ENCODE peak calls at places on chromosomes 16 and 17, in seven cellular contexts. One of them, this sample, is unnamed.

GRCh38 chr17:69575346-69575761 is 160.9 kb downstream of the MAP2K6 start:
- DNase-seq in GM23248: peak; percentile 47
- DNase-seq in H1: no peak
- DNase-seq in endodermal cell: no peak
- DNase-seq in fibroblast of lung: peak; percentile 87
- DNase-seq in IMR-90: peak; percentile 87
- DNase-seq in HCT116: no peak
- DNase-seq in this sample: peak; percentile 79

GRCh38 chr16:25299792-25300590 is 42.3 kb upstream of the ZKSCAN2 start:
- DNase-seq in endodermal cell: no peak
- DNase-seq in HCT116: no peak
- DNase-seq in H1: no peak
- DNase-seq in GM23248: no peak
- DNase-seq in IMR-90: no peak
- DNase-seq in fibroblast of lung: no peak
- DNase-seq in this sample: no peak

GRCh38 chr17:75321506-75321905 is 32.3 kb upstream of the SLC25A19 start:
- DNase-seq in H1: no peak
- DNase-seq in endodermal cell: no peak
- DNase-seq in IMR-90: no peak
- DNase-seq in HCT116: no peak
- DNase-seq in GM23248: no peak
- DNase-seq in fibroblast of lung: no peak
- DNase-seq in this sample: no peak

GRCh38 chr16:65876200-65876498 is 490.3 kb upstream of the CDH5 start:
- DNase-seq in endodermal cell: no peak
- DNase-seq in IMR-90: peak; percentile 51
- DNase-seq in fibroblast of lung: no peak
- DNase-seq in GM23248: peak; percentile 84
- DNase-seq in HCT116: no peak
- DNase-seq in H1: no peak
- DNase-seq in this sample: no peak

GRCh38 chr17:59152925-59153324 is 2.1 kb downstream of the SKA2 start:
- DNase-seq in HCT116: no peak
- DNase-seq in fibroblast of lung: peak; percentile 12
- DNase-seq in GM23248: no peak
- DNase-seq in endodermal cell: no peak
- DNase-seq in H1: no peak
- DNase-seq in IMR-90: no peak
- DNase-seq in this sample: no peak

GRCh38 chr16:15485175-15485574 is 50.8 kb downstream of the BMERB1 start:
- DNase-seq in fibroblast of lung: no peak
- DNase-seq in endodermal cell: no peak
- DNase-seq in HCT116: no peak
- DNase-seq in GM23248: no peak
- DNase-seq in H1: no peak
- DNase-seq in IMR-90: no peak
- DNase-seq in this sample: no peak

GRCh38 chr17:76279742-76280287 is 14.7 kb downstream of the UBALD2 start:
- DNase-seq in H1: no peak
- DNase-seq in endodermal cell: no peak
- DNase-seq in fibroblast of lung: no peak
- DNase-seq in IMR-90: no peak
- DNase-seq in HCT116: no peak
- DNase-seq in GM23248: no peak
- DNase-seq in this sample: no peak

GRCh38 chr17:4559139-4559791 is 1.1 kb downstream of the GGT6 start:
- DNase-seq in IMR-90: no peak
- DNase-seq in H1: no peak
- DNase-seq in fibroblast of lung: no peak
- DNase-seq in endodermal cell: no peak
- DNase-seq in GM23248: no peak
- DNase-seq in HCT116: no peak
- DNase-seq in this sample: no peak

GRCh38 chr17:27321372-27321771 is 27.5 kb downstream of the WSB1 start:
- DNase-seq in IMR-90: no peak
- DNase-seq in H1: no peak
- DNase-seq in GM23248: no peak
- DNase-seq in HCT116: no peak
- DNase-seq in endodermal cell: no peak
- DNase-seq in fibroblast of lung: no peak
- DNase-seq in this sample: no peak

GRCh38 chr16:5884339-5884738 is 786.7 kb upstream of the EEF2KMT start:
- DNase-seq in IMR-90: no peak
- DNase-seq in fibroblast of lung: no peak
- DNase-seq in GM23248: no peak
- DNase-seq in HCT116: no peak
- DNase-seq in endodermal cell: no peak
- DNase-seq in H1: no peak
- DNase-seq in this sample: no peak

GRCh38 chr17:79053251-79053925 is 21.2 kb upstream of the ENGASE start:
- DNase-seq in IMR-90: peak; percentile 31
- DNase-seq in endodermal cell: no peak
- DNase-seq in fibroblast of lung: no peak
- DNase-seq in H1: no peak
- DNase-seq in GM23248: peak; percentile 56
- DNase-seq in HCT116: no peak
- DNase-seq in this sample: peak; percentile 19

GRCh38 chr17:57662644-57663308 is 82.3 kb downstream of the CCDC182 start:
- DNase-seq in H1: peak; percentile 82
- DNase-seq in GM23248: peak; percentile 99
- DNase-seq in fibroblast of lung: peak; percentile 99
- DNase-seq in IMR-90: peak; percentile 99
- DNase-seq in endodermal cell: peak; percentile 100
- DNase-seq in HCT116: peak; percentile 89
- DNase-seq in this sample: peak; percentile 99

GRCh38 chr17:76541739-76542450 is 2.1 kb downstream of the PRCD start:
- DNase-seq in H1: no peak
- DNase-seq in IMR-90: no peak
- DNase-seq in endodermal cell: no peak
- DNase-seq in HCT116: no peak
- DNase-seq in GM23248: no peak
- DNase-seq in fibroblast of lung: no peak
- DNase-seq in this sample: no peak

GRCh38 chr16:52494621-52495020 is 52.3 kb downstream of the TOX3 start:
- DNase-seq in H1: no peak
- DNase-seq in fibroblast of lung: peak; percentile 2
- DNase-seq in endodermal cell: no peak
- DNase-seq in GM23248: no peak
- DNase-seq in IMR-90: no peak
- DNase-seq in HCT116: no peak
- DNase-seq in this sample: no peak

GRCh38 chr16:23855010-23855409 is 19.2 kb downstream of the PRKCB start:
- DNase-seq in GM23248: no peak
- DNase-seq in HCT116: no peak
- DNase-seq in fibroblast of lung: no peak
- DNase-seq in IMR-90: no peak
- DNase-seq in H1: no peak
- DNase-seq in endodermal cell: no peak
- DNase-seq in this sample: no peak

GRCh38 chr17:6546069-6546718 is 10.2 kb downstream of the PITPNM3 start:
- DNase-seq in IMR-90: peak; percentile 67
- DNase-seq in fibroblast of lung: peak; percentile 55
- DNase-seq in H1: no peak
- DNase-seq in GM23248: peak; percentile 69
- DNase-seq in endodermal cell: no peak
- DNase-seq in HCT116: no peak
- DNase-seq in this sample: no peak

GRCh38 chr17:48472485-48473281 is 42.7 kb upstream of the SKAP1 start:
- DNase-seq in fibroblast of lung: no peak
- DNase-seq in HCT116: peak; percentile 60
- DNase-seq in H1: no peak
- DNase-seq in endodermal cell: peak; percentile 87
- DNase-seq in GM23248: peak; percentile 83
- DNase-seq in IMR-90: peak; percentile 94
- DNase-seq in this sample: no peak

GRCh38 chr17:57436565-57436964 is 180.2 kb downstream of the MSI2 start:
- DNase-seq in HCT116: no peak
- DNase-seq in fibroblast of lung: no peak
- DNase-seq in endodermal cell: no peak
- DNase-seq in GM23248: no peak
- DNase-seq in H1: no peak
- DNase-seq in IMR-90: no peak
- DNase-seq in this sample: no peak

DNA sequence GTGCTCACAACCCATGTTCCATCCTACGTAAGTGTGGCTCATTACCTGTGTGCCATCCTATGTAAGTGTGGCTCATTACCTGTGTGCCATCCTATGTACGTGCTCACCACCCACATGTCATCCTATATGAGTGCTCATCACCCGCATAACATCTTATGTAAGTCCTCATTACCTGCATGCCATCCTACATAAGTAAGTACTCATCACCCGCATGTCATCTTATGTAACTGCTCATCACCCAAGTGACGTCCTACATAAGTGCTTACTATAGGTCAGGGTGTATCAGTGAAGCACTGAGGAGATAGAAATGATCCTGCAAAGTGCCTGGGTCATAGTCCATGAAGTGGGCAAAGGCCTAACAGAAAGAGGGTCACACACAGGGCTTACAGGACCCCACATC is 93.1 kb downstream of the AXIN2 start:
- DNase-seq in IMR-90: no peak
- DNase-seq in H1: no peak
- DNase-seq in fibroblast of lung: no peak
- DNase-seq in GM23248: no peak
- DNase-seq in HCT116: no peak
- DNase-seq in endodermal cell: no peak
- DNase-seq in this sample: no peak
- H3K4me1 ChIP-seq in IMR-90: no peaks in the 10 kb centered on the region
- H3K4me1 ChIP-seq in H1: no peaks in the 10 kb centered on the region
- H3K4me1 ChIP-seq in fibroblast of lung: no peaks in the 10 kb centered on the region
- H3K4me1 ChIP-seq in GM23248: peaks cover 7% of the 10 kb centered on the region
- H3K4me1 ChIP-seq in HCT116: no peaks in the 10 kb centered on the region
- H3K4me1 ChIP-seq in endodermal cell: no peaks in the 10 kb centered on the region
- H3K4me1 ChIP-seq in this sample: peaks cover 37% of the 10 kb centered on the region

GRCh38 chr17:20284018-20284417 is 183.3 kb downstream of the LGALS9B start:
- DNase-seq in endodermal cell: peak; percentile 41
- DNase-seq in GM23248: no peak
- DNase-seq in IMR-90: peak; percentile 42
- DNase-seq in H1: no peak
- DNase-seq in HCT116: no peak
- DNase-seq in fibroblast of lung: no peak
- DNase-seq in this sample: peak; percentile 78
- H3K4me3 ChIP-seq in endodermal cell: no peak overlapping the region
- H3K4me3 ChIP-seq in GM23248: no peak overlapping the region
- H3K4me3 ChIP-seq in IMR-90: no peak overlapping the region
- H3K4me3 ChIP-seq in H1: no peak overlapping the region
- H3K4me3 ChIP-seq in HCT116: no peak overlapping the region
- H3K4me3 ChIP-seq in fibroblast of lung: no peak overlapping the region
- H3K4me3 ChIP-seq in this sample: no peak overlapping the region

GRCh38 chr17:74215332-74215727 is 2.0 kb downstream of the TTYH2 start:
- DNase-seq in fibroblast of lung: no peak
- DNase-seq in IMR-90: no peak
- DNase-seq in H1: no peak
- DNase-seq in endodermal cell: no peak
- DNase-seq in HCT116: no peak
- DNase-seq in GM23248: no peak
- DNase-seq in this sample: no peak

GRCh38 chr17:74212913-74213791 is at the start of gene TTYH2:
- DNase-seq in GM23248: peak; percentile 95
- DNase-seq in IMR-90: peak; percentile 82
- DNase-seq in H1: no peak
- DNase-seq in HCT116: peak; percentile 81
- DNase-seq in fibroblast of lung: peak; percentile 88
- DNase-seq in endodermal cell: peak; percentile 96
- DNase-seq in this sample: peak; percentile 96

GRCh38 chr17:74214642-74215331 is 1.4 kb downstream of the TTYH2 start:
- DNase-seq in HCT116: no peak
- DNase-seq in fibroblast of lung: no peak
- DNase-seq in H1: no peak
- DNase-seq in endodermal cell: no peak
- DNase-seq in IMR-90: no peak
- DNase-seq in GM23248: no peak
- DNase-seq in this sample: no peak

GRCh38 chr17:74212262-74212912 is 984 bp upstream of the TTYH2 start:
- DNase-seq in H1: no peak
- DNase-seq in IMR-90: no peak
- DNase-seq in endodermal cell: peak; percentile 88
- DNase-seq in HCT116: no peak
- DNase-seq in fibroblast of lung: peak; percentile 26
- DNase-seq in GM23248: peak; percentile 63
- DNase-seq in this sample: peak; percentile 46

GRCh38 chr17:74213897-74214386 is 571 bp downstream of the TTYH2 start:
- DNase-seq in endodermal cell: peak; percentile 74
- DNase-seq in H1: no peak
- DNase-seq in fibroblast of lung: no peak
- DNase-seq in IMR-90: no peak
- DNase-seq in GM23248: no peak
- DNase-seq in HCT116: no peak
- DNase-seq in this sample: no peak
- H3K9ac ChIP-seq in endodermal cell: no peak overlapping the region
- H3K9ac ChIP-seq in H1: no peak overlapping the region
- H3K9ac ChIP-seq in fibroblast of lung: no peak overlapping the region
- H3K9ac ChIP-seq in IMR-90: no peak overlapping the region
- H3K9ac ChIP-seq in GM23248: no peak overlapping the region
- H3K9ac ChIP-seq in HCT116: peak overlapping the region; percentile 72
- H3K9ac ChIP-seq in this sample: no peak overlapping the region

GRCh38 chr16:81491522-81492188 is 47.0 kb downstream of the CMIP start:
- DNase-seq in H1: no peak
- DNase-seq in GM23248: peak; percentile 82
- DNase-seq in HCT116: no peak
- DNase-seq in fibroblast of lung: peak; percentile 60
- DNase-seq in IMR-90: peak; percentile 65
- DNase-seq in endodermal cell: no peak
- DNase-seq in this sample: no peak

GRCh38 chr16:81487301-81487720 is 42.7 kb downstream of the CMIP start:
- DNase-seq in GM23248: peak; percentile 25
- DNase-seq in HCT116: no peak
- DNase-seq in endodermal cell: no peak
- DNase-seq in H1: no peak
- DNase-seq in IMR-90: no peak
- DNase-seq in fibroblast of lung: no peak
- DNase-seq in this sample: no peak

GRCh38 chr16:81492307-81492706 is 47.7 kb downstream of the CMIP start:
- DNase-seq in IMR-90: no peak
- DNase-seq in endodermal cell: no peak
- DNase-seq in H1: no peak
- DNase-seq in GM23248: peak; percentile 80
- DNase-seq in fibroblast of lung: no peak
- DNase-seq in HCT116: no peak
- DNase-seq in this sample: no peak

GRCh38 chr16:81488687-81489411 is 44.2 kb downstream of the CMIP start:
- DNase-seq in HCT116: no peak
- DNase-seq in endodermal cell: no peak
- DNase-seq in fibroblast of lung: no peak
- DNase-seq in H1: no peak
- DNase-seq in GM23248: no peak
- DNase-seq in IMR-90: no peak
- DNase-seq in this sample: no peak

GRCh38 chr16:81489547-81490267 is 45.1 kb downstream of the CMIP start:
- DNase-seq in GM23248: no peak
- DNase-seq in fibroblast of lung: no peak
- DNase-seq in HCT116: no peak
- DNase-seq in endodermal cell: no peak
- DNase-seq in H1: no peak
- DNase-seq in IMR-90: no peak
- DNase-seq in this sample: no peak
- H3K4me1 ChIP-seq in GM23248: peaks cover 55% of the 10 kb centered on the region
- H3K4me1 ChIP-seq in fibroblast of lung: peaks cover 10% of the 10 kb centered on the region
- H3K4me1 ChIP-seq in HCT116: peaks cover 84% of the 10 kb centered on the region
- H3K4me1 ChIP-seq in endodermal cell: no peaks in the 10 kb centered on the region
- H3K4me1 ChIP-seq in H1: peaks cover 8% of the 10 kb centered on the region
- H3K4me1 ChIP-seq in IMR-90: peaks cover 26% of the 10 kb centered on the region
- H3K4me1 ChIP-seq in this sample: peaks cover 43% of the 10 kb centered on the region